ENCODE peak calls at places on chromosomes 13 and 19, in nine cellular contexts. One of them, this sample, is unnamed.
A peak's percentile ranks its signal among the peaks of the same experiment; 100 is the strongest.

GRCh38 chr19:48872884-48873475 is 759 bp downstream of the PPP1R15A start:
- DNase-seq in upper lobe of right lung: peak; percentile 87
- DNase-seq in neural progenitor cell: peak; percentile 89
- DNase-seq in left ventricle myocardium inferior: peak; percentile 84
- DNase-seq in PC-9: peak; percentile 92
- DNase-seq in adrenal gland: peak; percentile 97
- DNase-seq in suprapubic skin: peak; percentile 94
- DNase-seq in fibroblast of lung: peak; percentile 91
- DNase-seq in body of pancreas: peak; percentile 94
- DNase-seq in this sample: peak; percentile 78

GRCh38 chr13:73064991-73065390 is 6.2 kb downstream of the KLF5 start:
- DNase-seq in upper lobe of right lung: no peak
- DNase-seq in neural progenitor cell: no peak
- DNase-seq in left ventricle myocardium inferior: no peak
- DNase-seq in PC-9: peak; percentile 62
- DNase-seq in adrenal gland: no peak
- DNase-seq in suprapubic skin: no peak
- DNase-seq in fibroblast of lung: no peak
- DNase-seq in body of pancreas: no peak
- DNase-seq in this sample: no peak

GRCh38 chr19:42038675-42039074 is 31.3 kb downstream of the GRIK5 start:
- DNase-seq in upper lobe of right lung: no peak
- DNase-seq in neural progenitor cell: no peak
- DNase-seq in left ventricle myocardium inferior: peak; percentile 73
- DNase-seq in PC-9: no peak
- DNase-seq in adrenal gland: peak; percentile 72
- DNase-seq in suprapubic skin: no peak
- DNase-seq in fibroblast of lung: no peak
- DNase-seq in body of pancreas: no peak
- DNase-seq in this sample: no peak

GRCh38 chr13:41144576-41144975 is 12.0 kb upstream of the KBTBD6 start:
- DNase-seq in upper lobe of right lung: no peak
- DNase-seq in neural progenitor cell: no peak
- DNase-seq in left ventricle myocardium inferior: no peak
- DNase-seq in PC-9: no peak
- DNase-seq in adrenal gland: no peak
- DNase-seq in suprapubic skin: no peak
- DNase-seq in fibroblast of lung: no peak
- DNase-seq in body of pancreas: no peak
- DNase-seq in this sample: no peak

GRCh38 chr19:16359074-16359473 is 34.4 kb downstream of the KLF2 start:
- DNase-seq in upper lobe of right lung: no peak
- DNase-seq in neural progenitor cell: no peak
- DNase-seq in left ventricle myocardium inferior: no peak
- DNase-seq in PC-9: no peak
- DNase-seq in adrenal gland: no peak
- DNase-seq in suprapubic skin: no peak
- DNase-seq in fibroblast of lung: no peak
- DNase-seq in body of pancreas: no peak
- DNase-seq in this sample: peak; percentile 42

GRCh38 chr19:2722541-2723344 is 1.6 kb upstream of the DIRAS1 start:
- DNase-seq in upper lobe of right lung: peak; percentile 85
- DNase-seq in neural progenitor cell: no peak
- DNase-seq in left ventricle myocardium inferior: peak; percentile 73
- DNase-seq in PC-9: peak; percentile 42
- DNase-seq in adrenal gland: peak; percentile 94
- DNase-seq in suprapubic skin: no peak
- DNase-seq in fibroblast of lung: peak; percentile 82
- DNase-seq in body of pancreas: peak; percentile 57
- DNase-seq in this sample: no peak

GRCh38 chr13:99677388-99677951 is 176.2 kb downstream of the TM9SF2 start:
- DNase-seq in upper lobe of right lung: no peak
- DNase-seq in neural progenitor cell: no peak
- DNase-seq in left ventricle myocardium inferior: no peak
- DNase-seq in PC-9: peak; percentile 26
- DNase-seq in adrenal gland: no peak
- DNase-seq in suprapubic skin: no peak
- DNase-seq in fibroblast of lung: no peak
- DNase-seq in body of pancreas: no peak
- DNase-seq in this sample: no peak

GRCh38 chr19:6769006-6769637 is 1.9 kb upstream of the SH2D3A start:
- DNase-seq in upper lobe of right lung: no peak
- DNase-seq in neural progenitor cell: peak; percentile 64
- DNase-seq in left ventricle myocardium inferior: no peak
- DNase-seq in PC-9: no peak
- DNase-seq in adrenal gland: no peak
- DNase-seq in suprapubic skin: no peak
- DNase-seq in fibroblast of lung: no peak
- DNase-seq in body of pancreas: no peak
- DNase-seq in this sample: no peak

GRCh38 chr19:49073514-49074378 is 1.2 kb upstream of the KCNA7 start:
- DNase-seq in upper lobe of right lung: no peak
- DNase-seq in neural progenitor cell: peak; percentile 60
- DNase-seq in left ventricle myocardium inferior: no peak
- DNase-seq in PC-9: no peak
- DNase-seq in adrenal gland: no peak
- DNase-seq in suprapubic skin: no peak
- DNase-seq in fibroblast of lung: no peak
- DNase-seq in body of pancreas: no peak
- DNase-seq in this sample: no peak

GRCh38 chr19:3034845-3035541 is 5.9 kb upstream of the TLE2 start:
- DNase-seq in upper lobe of right lung: no peak
- DNase-seq in neural progenitor cell: peak; percentile 62
- DNase-seq in left ventricle myocardium inferior: no peak
- DNase-seq in PC-9: no peak
- DNase-seq in adrenal gland: peak; percentile 77
- DNase-seq in suprapubic skin: no peak
- DNase-seq in fibroblast of lung: peak; percentile 53
- DNase-seq in body of pancreas: peak; percentile 51
- DNase-seq in this sample: peak; percentile 61

GRCh38 chr19:52991021-52991420 is 22.7 kb upstream of the ERVV-1 start:
- DNase-seq in upper lobe of right lung: no peak
- DNase-seq in neural progenitor cell: no peak
- DNase-seq in left ventricle myocardium inferior: no peak
- DNase-seq in PC-9: peak; percentile 77
- DNase-seq in adrenal gland: no peak
- DNase-seq in suprapubic skin: no peak
- DNase-seq in fibroblast of lung: no peak
- DNase-seq in body of pancreas: no peak
- DNase-seq in this sample: no peak

GRCh38 chr19:17575871-17576757 is 20.7 kb downstream of the COLGALT1 start:
- DNase-seq in upper lobe of right lung: no peak
- DNase-seq in neural progenitor cell: no peak
- DNase-seq in left ventricle myocardium inferior: no peak
- DNase-seq in PC-9: no peak
- DNase-seq in adrenal gland: no peak
- DNase-seq in suprapubic skin: no peak
- DNase-seq in fibroblast of lung: no peak
- DNase-seq in body of pancreas: no peak
- DNase-seq in this sample: no peak

GRCh38 chr13:75299913-75300862 is 181.8 kb downstream of the TBC1D4 start:
- DNase-seq in upper lobe of right lung: no peak
- DNase-seq in neural progenitor cell: no peak
- DNase-seq in left ventricle myocardium inferior: no peak
- DNase-seq in PC-9: no peak
- DNase-seq in adrenal gland: no peak
- DNase-seq in suprapubic skin: no peak
- DNase-seq in fibroblast of lung: peak; percentile 68
- DNase-seq in body of pancreas: no peak
- DNase-seq in this sample: no peak

GRCh38 chr19:876780-877314 is 16.1 kb downstream of the MED16 start:
- DNase-seq in upper lobe of right lung: no peak
- DNase-seq in neural progenitor cell: no peak
- DNase-seq in left ventricle myocardium inferior: no peak
- DNase-seq in PC-9: no peak
- DNase-seq in adrenal gland: no peak
- DNase-seq in suprapubic skin: no peak
- DNase-seq in fibroblast of lung: no peak
- DNase-seq in body of pancreas: no peak
- DNase-seq in this sample: no peak
- H3K36me3 ChIP-seq in upper lobe of right lung: peaks cover 42% of the 10 kb centered on the region
- H3K36me3 ChIP-seq in neural progenitor cell: no peaks in the 10 kb centered on the region
- H3K36me3 ChIP-seq in left ventricle myocardium inferior: peaks cover 49% of the 10 kb centered on the region
- H3K36me3 ChIP-seq in PC-9: no peaks in the 10 kb centered on the region
- H3K36me3 ChIP-seq in adrenal gland: no peaks in the 10 kb centered on the region
- H3K36me3 ChIP-seq in suprapubic skin: peaks cover 73% of the 10 kb centered on the region
- H3K36me3 ChIP-seq in fibroblast of lung: peaks cover 32% of the 10 kb centered on the region
- H3K36me3 ChIP-seq in body of pancreas: peaks cover 4% of the 10 kb centered on the region
- H3K36me3 ChIP-seq in this sample: no peaks in the 10 kb centered on the region

GRCh38 chr13:111861766-111862366 is 205.1 kb upstream of the SOX1 start:
- DNase-seq in upper lobe of right lung: no peak
- DNase-seq in neural progenitor cell: no peak
- DNase-seq in left ventricle myocardium inferior: no peak
- DNase-seq in PC-9: no peak
- DNase-seq in adrenal gland: no peak
- DNase-seq in suprapubic skin: no peak
- DNase-seq in fibroblast of lung: no peak
- DNase-seq in body of pancreas: no peak
- DNase-seq in this sample: no peak
- H3K4me3 ChIP-seq in upper lobe of right lung: no peak overlapping the region
- H3K4me3 ChIP-seq in neural progenitor cell: no peak overlapping the region
- H3K4me3 ChIP-seq in left ventricle myocardium inferior: no peak overlapping the region
- H3K4me3 ChIP-seq in PC-9: no peak overlapping the region
- H3K4me3 ChIP-seq in adrenal gland: no peak overlapping the region
- H3K4me3 ChIP-seq in suprapubic skin: no peak overlapping the region
- H3K4me3 ChIP-seq in fibroblast of lung: no peak overlapping the region
- H3K4me3 ChIP-seq in body of pancreas: no peak overlapping the region
- H3K4me3 ChIP-seq in this sample: no peak overlapping the region

GRCh38 chr13:102769679-102770078 is 3.9 kb downstream of the TEX30 start:
- DNase-seq in upper lobe of right lung: no peak
- DNase-seq in neural progenitor cell: no peak
- DNase-seq in left ventricle myocardium inferior: no peak
- DNase-seq in PC-9: no peak
- DNase-seq in adrenal gland: no peak
- DNase-seq in suprapubic skin: no peak
- DNase-seq in fibroblast of lung: no peak
- DNase-seq in body of pancreas: no peak
- DNase-seq in this sample: no peak
- TF ChIP-seq CTCF in upper lobe of right lung: no peak
- TF ChIP-seq CTCF in neural progenitor cell: no peak
- TF ChIP-seq CTCF in left ventricle myocardium inferior: no peak
- TF ChIP-seq CTCF in PC-9: no peak
- TF ChIP-seq CTCF in adrenal gland: no peak
- TF ChIP-seq CTCF in suprapubic skin: no peak
- TF ChIP-seq CTCF in fibroblast of lung: peak; percentile 15
- TF ChIP-seq CTCF in body of pancreas: no peak
- TF ChIP-seq CTCF in this sample: no peak

GRCh38 chr19:57249329-57249728 is 8.9 kb downstream of the ZNF805 start:
- DNase-seq in upper lobe of right lung: no peak
- DNase-seq in neural progenitor cell: no peak
- DNase-seq in left ventricle myocardium inferior: no peak
- DNase-seq in PC-9: no peak
- DNase-seq in adrenal gland: no peak
- DNase-seq in suprapubic skin: no peak
- DNase-seq in fibroblast of lung: no peak
- DNase-seq in body of pancreas: no peak
- DNase-seq in this sample: no peak
- H3K36me3 ChIP-seq in upper lobe of right lung: peaks cover 91% of the 10 kb centered on the region
- H3K36me3 ChIP-seq in neural progenitor cell: no peaks in the 10 kb centered on the region
- H3K36me3 ChIP-seq in left ventricle myocardium inferior: peaks cover 95% of the 10 kb centered on the region
- H3K36me3 ChIP-seq in PC-9: peaks cover 44% of the 10 kb centered on the region
- H3K36me3 ChIP-seq in adrenal gland: no peaks in the 10 kb centered on the region
- H3K36me3 ChIP-seq in suprapubic skin: peaks cover 89% of the 10 kb centered on the region
- H3K36me3 ChIP-seq in fibroblast of lung: peaks cover 27% of the 10 kb centered on the region
- H3K36me3 ChIP-seq in body of pancreas: peaks cover 45% of the 10 kb centered on the region
- H3K36me3 ChIP-seq in this sample: peaks cover 10% of the 10 kb centered on the region

GRCh38 chr13:21458816-21459701 is at the start of gene ZDHHC20:
- DNase-seq in upper lobe of right lung: peak; percentile 94
- DNase-seq in neural progenitor cell: peak; percentile 94
- DNase-seq in left ventricle myocardium inferior: peak; percentile 92
- DNase-seq in PC-9: peak; percentile 61
- DNase-seq in adrenal gland: peak; percentile 93
- DNase-seq in suprapubic skin: peak; percentile 92
- DNase-seq in fibroblast of lung: peak; percentile 77
- DNase-seq in body of pancreas: peak; percentile 92
- DNase-seq in this sample: peak; percentile 98
- H3K4me3 ChIP-seq in upper lobe of right lung: peak within 1 kb of the TSS; percentile 77
- H3K4me3 ChIP-seq in neural progenitor cell: peak within 1 kb of the TSS; percentile 100
- H3K4me3 ChIP-seq in left ventricle myocardium inferior: peak within 1 kb of the TSS; percentile 98
- H3K4me3 ChIP-seq in PC-9: peak within 1 kb of the TSS; percentile 82
- H3K4me3 ChIP-seq in adrenal gland: peak within 1 kb of the TSS; percentile 98
- H3K4me3 ChIP-seq in suprapubic skin: peak within 1 kb of the TSS; percentile 99
- H3K4me3 ChIP-seq in fibroblast of lung: peak within 1 kb of the TSS; percentile 94
- H3K4me3 ChIP-seq in body of pancreas: peak within 1 kb of the TSS; percentile 98
- H3K4me3 ChIP-seq in this sample: peak within 1 kb of the TSS; percentile 90

GRCh38 chr13:32259116-32259515 is 56.0 kb downstream of the ZAR1L start:
- DNase-seq in upper lobe of right lung: no peak
- DNase-seq in neural progenitor cell: no peak
- DNase-seq in left ventricle myocardium inferior: no peak
- DNase-seq in PC-9: no peak
- DNase-seq in adrenal gland: no peak
- DNase-seq in suprapubic skin: no peak
- DNase-seq in fibroblast of lung: no peak
- DNase-seq in body of pancreas: no peak
- DNase-seq in this sample: no peak
- TF ChIP-seq CTCF in upper lobe of right lung: no peak
- TF ChIP-seq CTCF in neural progenitor cell: peak; percentile 29
- TF ChIP-seq CTCF in left ventricle myocardium inferior: peak; percentile 44
- TF ChIP-seq CTCF in PC-9: no peak
- TF ChIP-seq CTCF in adrenal gland: no peak
- TF ChIP-seq CTCF in suprapubic skin: no peak
- TF ChIP-seq CTCF in fibroblast of lung: peak; percentile 3
- TF ChIP-seq CTCF in body of pancreas: no peak
- TF ChIP-seq CTCF in this sample: no peak

GRCh38 chr19:19492026-19492610 is 23.2 kb downstream of the TSSK6 start:
- DNase-seq in upper lobe of right lung: no peak
- DNase-seq in neural progenitor cell: no peak
- DNase-seq in left ventricle myocardium inferior: no peak
- DNase-seq in PC-9: no peak
- DNase-seq in adrenal gland: no peak
- DNase-seq in suprapubic skin: no peak
- DNase-seq in fibroblast of lung: no peak
- DNase-seq in body of pancreas: no peak
- DNase-seq in this sample: peak; percentile 46
- H3K36me3 ChIP-seq in upper lobe of right lung: peaks cover 46% of the 10 kb centered on the region
- H3K36me3 ChIP-seq in neural progenitor cell: no peaks in the 10 kb centered on the region
- H3K36me3 ChIP-seq in left ventricle myocardium inferior: peaks cover 50% of the 10 kb centered on the region
- H3K36me3 ChIP-seq in PC-9: peaks cover 5% of the 10 kb centered on the region
- H3K36me3 ChIP-seq in adrenal gland: no peaks in the 10 kb centered on the region
- H3K36me3 ChIP-seq in suprapubic skin: peaks cover 54% of the 10 kb centered on the region
- H3K36me3 ChIP-seq in fibroblast of lung: peaks cover 27% of the 10 kb centered on the region
- H3K36me3 ChIP-seq in body of pancreas: peaks cover 22% of the 10 kb centered on the region
- H3K36me3 ChIP-seq in this sample: peaks cover 11% of the 10 kb centered on the region

GRCh38 chr13:83691966-83692365 is 190.3 kb downstream of the SLITRK1 start:
- DNase-seq in upper lobe of right lung: no peak
- DNase-seq in neural progenitor cell: no peak
- DNase-seq in left ventricle myocardium inferior: no peak
- DNase-seq in PC-9: no peak
- DNase-seq in adrenal gland: no peak
- DNase-seq in suprapubic skin: no peak
- DNase-seq in fibroblast of lung: peak; percentile 44
- DNase-seq in body of pancreas: no peak
- DNase-seq in this sample: no peak

DNA sequence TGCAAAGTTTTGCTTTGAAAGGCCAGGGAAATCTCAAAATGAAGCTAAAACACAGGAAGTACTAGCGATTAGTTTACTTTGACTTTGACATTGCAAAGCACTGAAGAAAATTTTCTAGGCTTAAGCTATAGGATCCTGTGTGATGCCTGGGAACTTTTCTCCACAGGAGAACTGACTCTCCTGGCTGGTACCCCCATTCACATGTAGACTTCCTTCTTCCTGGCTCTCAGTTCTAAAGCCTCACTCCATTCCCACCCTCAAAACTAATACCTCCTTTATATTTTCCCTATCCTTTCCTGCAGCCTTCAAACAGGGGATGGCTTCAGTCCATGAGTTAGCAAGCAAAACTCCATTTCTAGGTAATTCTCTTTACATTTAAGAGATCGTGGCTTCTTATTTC is 189.5 kb downstream of the SLITRK1 start:
- DNase-seq in upper lobe of right lung: no peak
- DNase-seq in neural progenitor cell: no peak
- DNase-seq in left ventricle myocardium inferior: no peak
- DNase-seq in PC-9: no peak
- DNase-seq in adrenal gland: no peak
- DNase-seq in suprapubic skin: no peak
- DNase-seq in fibroblast of lung: no peak
- DNase-seq in body of pancreas: no peak
- DNase-seq in this sample: no peak
- H3K4me3 ChIP-seq in upper lobe of right lung: no peak overlapping the region
- H3K4me3 ChIP-seq in neural progenitor cell: no peak overlapping the region
- H3K4me3 ChIP-seq in left ventricle myocardium inferior: no peak overlapping the region
- H3K4me3 ChIP-seq in PC-9: no peak overlapping the region
- H3K4me3 ChIP-seq in adrenal gland: no peak overlapping the region
- H3K4me3 ChIP-seq in suprapubic skin: no peak overlapping the region
- H3K4me3 ChIP-seq in fibroblast of lung: no peak overlapping the region
- H3K4me3 ChIP-seq in body of pancreas: no peak overlapping the region
- H3K4me3 ChIP-seq in this sample: no peak overlapping the region